ENCODE peak calls at places on chromosome 4, in ten cellular contexts. N is heart right ventricle; K is left colon; O is Right ventricle myocardium superior; V is WTC11; M is hippocampal formation; I is stimulated activated CD4-positive, alpha-beta T cell treated with anti-CD3 and anti-CD28 coated beads, Interleukin-4, amount 100 ng/mL, for 1 hour; U is CD8-positive, alpha-beta memory T cell; A is kidney; Z is left ventricle myocardium superior. X is an unnamed sample.

GRCh38 chr4:186400676-186401075 is 134.7 kb downstream of the F11 start:
- DNase-seq in A (no peak), O (no peak), M (no peak), U (no peak), I (no peak), Z (no peak), K (peak; percentile 48), N (no peak), V (no peak), X (no peak)

GRCh38 chr4:79864470-79865190 is 208.4 kb downstream of the ANTXR2 start:
- DNase-seq in U (no peak), K (no peak), O (no peak), A (no peak), N (no peak), I (no peak), Z (no peak), V (no peak), M (no peak), X (no peak)

GRCh38 chr4:26076000-26076587 is 162.1 kb downstream of the SMIM20 start:
- DNase-seq in N (no peak), Z (no peak), I (no peak), A (no peak), O (no peak), K (no peak), U (no peak), V (no peak), M (no peak), X (peak; percentile 34)

GRCh38 chr4:151960449-151961246 is 199.8 kb upstream of the GATB start:
- DNase-seq in A (no peak), U (no peak), K (no peak), O (no peak), Z (no peak), N (no peak), M (peak; percentile 18), I (no peak), V (no peak), X (no peak)

GRCh38 chr4:165877291-165877690 is 4.3 kb downstream of the TLL1 start:
- DNase-seq in M (no peak), I (no peak), Z (no peak), O (no peak), K (no peak), A (no peak), N (no peak), U (no peak), V (no peak), X (no peak)

GRCh38 chr4:149194061-149194460 is 621.6 kb downstream of the IQCM start:
- DNase-seq in A (no peak), K (no peak), O (no peak), I (no peak), N (no peak), M (no peak), Z (no peak), V (no peak), U (no peak), X (no peak)

GRCh38 chr4:122703868-122704267 is 28.6 kb upstream of the BBS12 start:
- DNase-seq in M (no peak), A (no peak), U (no peak), Z (no peak), I (no peak), O (no peak), V (no peak), K (no peak), N (no peak), X (no peak)

GRCh38 chr4:70838400-70838971 is 1.2 kb downstream of the GRSF1 start:
- DNase-seq in K (no peak), O (no peak), Z (no peak), A (no peak), M (peak; percentile 16), I (no peak), V (no peak), U (no peak), N (no peak), X (no peak)

GRCh38 chr4:154473497-154473896 is 18.1 kb downstream of the DCHS2 start:
- DNase-seq in Z (no peak), K (no peak), M (no peak), O (no peak), N (no peak), I (no peak), V (no peak), U (no peak), A (no peak), X (no peak)

GRCh38 chr4:172786039-172786792 is 382.4 kb upstream of the GALNT7 start:
- DNase-seq in U (no peak), A (no peak), N (no peak), M (no peak), O (peak; percentile 56), I (no peak), K (no peak), Z (no peak), V (no peak), X (no peak)

GRCh38 chr4:165398570-165398969 is 19.8 kb downstream of the CPE start:
- DNase-seq in V (no peak), I (no peak), O (no peak), A (no peak), Z (no peak), K (no peak), N (no peak), M (no peak), U (no peak), X (no peak)

GRCh38 chr4:182443070-182443469 is 199.9 kb downstream of the TENM3 start:
- DNase-seq in O (no peak), A (no peak), V (no peak), U (no peak), Z (no peak), K (no peak), N (no peak), M (no peak), I (no peak), X (no peak)

GRCh38 chr4:58809948-58810347 is 1699.8 kb upstream of the IGFBP7 start:
- DNase-seq in V (no peak), M (no peak), K (no peak), I (no peak), U (no peak), A (no peak), Z (no peak), O (no peak), N (no peak), X (no peak)

GRCh38 chr4:26124753-26125236 is 196.0 kb upstream of the RBPJ start:
- DNase-seq in K (no peak), U (no peak), V (no peak), O (no peak), A (no peak), N (no peak), Z (no peak), I (no peak), M (no peak), X (no peak)

GRCh38 chr4:106587558-106587957 is 219.0 kb upstream of the GIMD1 start:
- DNase-seq in U (no peak), M (no peak), I (no peak), A (no peak), Z (no peak), V (no peak), K (no peak), N (no peak), O (no peak), X (no peak)

GRCh38 chr4:123599920-123600394 is 203.4 kb downstream of the SPRY1 start:
- DNase-seq in O (peak; percentile 81), A (peak; percentile 87), Z (peak; percentile 76), V (peak; percentile 43), M (peak; percentile 15), N (peak; percentile 69), K (peak; percentile 87), I (peak; percentile 10), U (peak; percentile 85), X (peak; percentile 76)

GRCh38 chr4:742742-743311 is 37.2 kb downstream of the PCGF3 start:
- DNase-seq in K (no peak), U (peak; percentile 83), O (peak; percentile 78), V (peak; percentile 85), A (peak; percentile 59), M (no peak), I (peak; percentile 80), N (peak; percentile 76), Z (peak; percentile 78), X (peak; percentile 53)

GRCh38 chr4:80709082-80709869 is 321.2 kb upstream of the BMP3 start:
- DNase-seq in A (no peak), V (no peak), K (no peak), U (no peak), Z (no peak), I (no peak), N (no peak), M (no peak), O (no peak), X (no peak)

GRCh38 chr4:41878991-41879491 is 56.2 kb upstream of the TMEM33 start:
- DNase-seq in M (no peak), N (no peak), Z (no peak), I (no peak), A (no peak), K (no peak), O (no peak), V (peak; percentile 72), U (no peak), X (no peak)

GRCh38 chr4:127188847-127189246 is 443.9 kb upstream of the INTU start:
- DNase-seq in U (no peak), I (no peak), A (no peak), M (no peak), O (no peak), V (no peak), Z (no peak), N (no peak), K (no peak), X (no peak)

GRCh38 chr4:88779431-88779830 is 81.8 kb upstream of the NAP1L5 start:
- DNase-seq in N (no peak), V (no peak), Z (no peak), M (no peak), U (no peak), K (no peak), O (no peak), I (no peak), A (no peak), X (no peak)

GRCh38 chr4:1043658-1044468 is 32.4 kb downstream of the FGFRL1 start:
- DNase-seq in Z (peak; percentile 88), K (peak; percentile 78), V (peak; percentile 59), I (peak; percentile 26), A (peak; percentile 97), N (peak; percentile 80), U (peak; percentile 45), O (peak; percentile 90), M (peak; percentile 20), X (no peak)

GRCh38 chr4:183499389-183499788 is 5.5 kb upstream of the ING2 start:
- DNase-seq in U (no peak), K (no peak), V (no peak), M (no peak), I (no peak), N (no peak), A (no peak), Z (no peak), O (no peak), X (no peak)

GRCh38 chr4:182724414-182724813 is 192.8 kb downstream of the DCTD start:
- DNase-seq in M (no peak), U (no peak), I (no peak), K (no peak), Z (no peak), N (no peak), V (no peak), A (no peak), O (no peak), X (no peak)